ENCODE peak calls at places on chromosomes 2 and 18, in eight cellular contexts. Z is GM23338, H is K562, Y is HCT116, O is PC-9, M is hepatocyte, X is GM23248, P is fibroblast of lung. J is an unnamed sample.

GRCh38 chr18:47775961-47776360 is 154.5 kb downstream of the SMAD2 start:
- DNase-seq in P (peak; percentile 8), O (no peak), Z (peak; percentile 40), M (no peak), Y (no peak), H (peak; percentile 37), X (peak; percentile 14), J (no peak)

GRCh38 chr18:77146249-77147080 is 13.9 kb upstream of the MBP start:
- DNase-seq in O (no peak), Y (no peak), H (no peak), X (no peak), M (no peak), P (no peak), Z (no peak), J (no peak)

GRCh38 chr18:2976218-2976617 is 36.7 kb downstream of the LPIN2 start:
- DNase-seq in O (no peak), P (no peak), M (peak; percentile 41), H (peak; percentile 62), Z (no peak), X (no peak), Y (no peak), J (no peak)

GRCh38 chr2:30300122-30300455 is 68.8 kb downstream of the LBH start:
- DNase-seq in H (no peak), O (no peak), X (no peak), Y (no peak), Z (no peak), P (no peak), M (no peak), J (no peak)

GRCh38 chr2:18915227-18915626 is 325.9 kb upstream of the NT5C1B start:
- DNase-seq in M (no peak), X (no peak), Z (peak; percentile 11), Y (no peak), H (no peak), P (no peak), O (no peak), J (no peak)

GRCh38 chr2:58638256-58638795 is 397.2 kb upstream of the FANCL start:
- DNase-seq in M (no peak), X (peak; percentile 20), Y (no peak), Z (peak; percentile 18), P (peak; percentile 8), H (no peak), O (peak; percentile 40), J (no peak)

GRCh38 chr18:60385693-60386092 is 13.1 kb upstream of the MC4R start:
- DNase-seq in H (no peak), Y (no peak), M (no peak), P (no peak), X (no peak), Z (no peak), O (no peak), J (no peak)

GRCh38 chr18:78736015-78736690 is 243.5 kb upstream of the SALL3 start:
- DNase-seq in X (no peak), H (no peak), O (no peak), M (no peak), Z (no peak), Y (no peak), P (no peak), J (no peak)

GRCh38 chr2:241496003-241496707 is 12.2 kb downstream of the STK25 start:
- DNase-seq in O (no peak), Y (no peak), H (no peak), M (no peak), Z (no peak), P (no peak), X (no peak), J (no peak)

GRCh38 chr2:60366178-60366577 is 187.3 kb downstream of the BCL11A start:
- DNase-seq in X (no peak), P (no peak), Z (no peak), M (no peak), Y (no peak), H (no peak), O (no peak), J (no peak)

GRCh38 chr18:68462148-68462547 is 252.8 kb downstream of the TMX3 start:
- DNase-seq in Z (no peak), M (no peak), O (no peak), X (no peak), H (no peak), P (no peak), Y (no peak), J (no peak)

GRCh38 chr2:69686855-69687254 is 43.3 kb upstream of the AAK1 start:
- DNase-seq in Z (no peak), X (peak; percentile 26), H (no peak), O (no peak), Y (no peak), P (no peak), M (peak; percentile 65), J (no peak)

GRCh38 chr2:85011747-85012146 is 40.8 kb downstream of the KCMF1 start:
- DNase-seq in Z (peak; percentile 77), M (no peak), Y (no peak), P (no peak), O (no peak), H (peak; percentile 54), X (no peak), J (peak; percentile 18)

GRCh38 chr2:39508243-39508642 is 71.2 kb upstream of the MAP4K3 start:
- DNase-seq in Z (no peak), H (no peak), O (no peak), M (no peak), Y (no peak), P (peak; percentile 84), X (peak; percentile 53), J (no peak)

GRCh38 chr2:54651291-54651690 is 72.2 kb upstream of the EML6 start:
- DNase-seq in M (no peak), O (no peak), P (no peak), Z (no peak), Y (no peak), H (no peak), X (no peak), J (no peak)

GRCh38 chr2:164657129-164657528 is 35.8 kb upstream of the GRB14 start:
- DNase-seq in M (no peak), Y (no peak), O (no peak), X (peak; percentile 96), Z (no peak), H (no peak), P (no peak), J (no peak)

GRCh38 chr18:45295388-45295787 is 319.9 kb upstream of the SLC14A2 start:
- DNase-seq in H (peak; percentile 1), M (no peak), Y (no peak), Z (no peak), P (no peak), X (no peak), O (no peak), J (no peak)

GRCh38 chr18:39672171-39672570 is 2106.6 kb upstream of the CELF4 start:
- DNase-seq in Z (no peak), H (no peak), M (no peak), O (no peak), P (peak; percentile 70), X (no peak), Y (no peak), J (no peak)

GRCh38 chr2:101362777-101363176 is 24.5 kb downstream of the CREG2 start:
- DNase-seq in M (no peak), Y (no peak), Z (no peak), X (no peak), P (no peak), O (no peak), H (no peak), J (no peak)

GRCh38 chr18:79940814-79941472 is 10.5 kb downstream of the SLC66A2 start:
- DNase-seq in M (no peak), H (no peak), Y (no peak), P (no peak), X (no peak), Z (no peak), O (no peak), J (no peak)

GRCh38 chr2:238407566-238407965 is 19.2 kb upstream of the ASB1 start:
- DNase-seq in X (no peak), M (no peak), H (no peak), O (no peak), Y (no peak), Z (no peak), P (no peak), J (no peak)

GRCh38 chr2:226583715-226584114 is 215.9 kb downstream of the IRS1 start:
- DNase-seq in X (peak; percentile 85), M (peak; percentile 72), P (peak; percentile 84), O (peak; percentile 83), Y (peak; percentile 66), Z (no peak), H (no peak), J (peak; percentile 75)

GRCh38 chr2:241659150-241659739 is 21.8 kb downstream of the ATG4B start:
- DNase-seq in Z (peak; percentile 82), O (no peak), P (peak; percentile 82), M (peak; percentile 74), X (peak; percentile 77), Y (no peak), H (peak; percentile 61), J (peak; percentile 84)

GRCh38 chr2:216498418-216499413 is at the start of gene RPL37A:
- DNase-seq in X (peak; percentile 97), O (peak; percentile 86), H (peak; percentile 95), M (peak; percentile 97), Y (peak; percentile 94), P (peak; percentile 98), Z (peak; percentile 98), J (peak; percentile 96)

GRCh38 chr2:100321881-100322820 is at the start of gene LONRF2:
- DNase-seq in H (peak; percentile 65), P (no peak), Z (peak; percentile 62), Y (no peak), M (peak; percentile 58), X (peak; percentile 40), O (no peak), J (peak; percentile 18)
- TF ChIP-seq EZH2 in H (no peak), P (peak; percentile 73), Z (peak; percentile 72), Y (no peak), M (peak; percentile 71), X (peak; percentile 70), O (no peak), J (peak; percentile 67)

DNA sequence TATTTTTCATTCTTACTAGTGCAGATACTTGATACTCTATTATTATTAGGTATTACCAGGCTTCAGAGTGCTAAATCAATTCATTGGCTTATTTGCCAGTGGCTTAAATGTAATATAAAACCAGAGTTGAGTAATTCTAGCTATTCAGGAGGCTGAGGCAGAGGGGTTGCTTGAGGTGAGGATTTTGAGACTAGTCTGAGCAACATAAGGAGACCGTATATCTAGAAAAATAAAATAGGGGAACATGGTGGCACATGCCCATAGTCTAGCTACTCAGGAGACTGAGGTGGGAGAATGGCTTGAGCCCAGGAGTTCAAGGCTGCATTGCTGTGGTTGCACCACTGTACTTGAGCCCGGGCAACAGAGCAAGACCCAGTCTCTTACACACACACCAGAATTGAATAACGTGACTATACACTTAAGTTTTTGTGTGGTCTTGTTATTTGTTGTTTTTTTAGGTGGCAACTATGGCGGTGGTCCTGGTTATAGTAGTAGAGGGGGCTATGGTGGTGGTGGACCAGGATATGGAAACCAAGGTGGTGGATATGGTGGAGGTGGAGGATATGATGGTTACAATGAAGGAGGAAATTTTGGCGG is 4.8 kb downstream of the HNRNPA3 start:
- DNase-seq in H (no peak), P (no peak), X (no peak), O (no peak), Z (no peak), Y (no peak), M (no peak), J (no peak)
- H3K4me1 ChIP-seq in H (peaks cover 8% of the 10 kb centered on the region), P (peaks cover 2% of the 10 kb centered on the region), X (peaks cover 20% of the 10 kb centered on the region), O (peaks cover 21% of the 10 kb centered on the region), Z (peaks cover 27% of the 10 kb centered on the region), Y (peaks cover 4% of the 10 kb centered on the region), M (peaks cover 14% of the 10 kb centered on the region), J (peaks cover 22% of the 10 kb centered on the region)

GRCh38 chr2:119409506-119409905 is 22.1 kb upstream of the TMEM37 start:
- DNase-seq in Z (no peak), O (no peak), Y (no peak), P (no peak), M (no peak), H (no peak), X (no peak), J (no peak)
- H3K27ac ChIP-seq in Z (no peak overlapping the region), O (no peak overlapping the region), Y (no peak overlapping the region), P (no peak overlapping the region), M (no peak overlapping the region), H (no peak overlapping the region), X (no peak overlapping the region), J (no peak overlapping the region)

GRCh38 chr2:105744091-105744908 is 412 bp upstream of the NCK2 start:
- DNase-seq in P (peak; percentile 34), O (peak; percentile 53), Y (no peak), H (peak; percentile 75), X (peak; percentile 77), M (peak; percentile 89), Z (peak; percentile 72), J (peak; percentile 64)
- TF ChIP-seq EZH2 in P (no peak), O (no peak), Y (no peak), H (no peak), X (no peak), M (no peak), Z (no peak), J (no peak)

J was measured in A673.